ENCODE peak calls at places on chromosome 2, in four cellular contexts. G is K562, K is OCI-LY7, D is skeletal muscle cell. L is an unnamed sample.

GRCh38 chr2:109213646-109214417 is 84.8 kb downstream of the SH3RF3 start:
- DNase-seq in G (peak; percentile 40), K (no peak), D (peak; percentile 75), L (no peak)

GRCh38 chr2:160666019-160666676 is 172.5 kb upstream of the RBMS1 start:
- DNase-seq in G (no peak), K (no peak), D (peak; percentile 96), L (peak; percentile 96)

GRCh38 chr2:210502997-210503621 is 26.6 kb upstream of the LANCL1 start:
- DNase-seq in G (peak; percentile 37), K (peak; percentile 48), D (peak; percentile 4), L (no peak)

GRCh38 chr2:9366041-9366440 is 57.3 kb downstream of the ITGB1BP1 start:
- DNase-seq in G (no peak), K (no peak), D (no peak), L (no peak)

GRCh38 chr2:201858781-201859180 is 52.4 kb downstream of the CDK15 start:
- DNase-seq in G (no peak), K (no peak), D (no peak), L (no peak)

GRCh38 chr2:43139996-43140621 is 86.3 kb downstream of the ZFP36L2 start:
- DNase-seq in G (no peak), K (no peak), D (no peak), L (no peak)

GRCh38 chr2:178241852-178242551 is 47.7 kb downstream of the OSBPL6 start:
- DNase-seq in G (peak; percentile 33), K (no peak), D (peak; percentile 98), L (peak; percentile 84)

GRCh38 chr2:123303735-123304134 is 721.4 kb upstream of the CNTNAP5 start:
- DNase-seq in G (no peak), K (no peak), D (no peak), L (no peak)

GRCh38 chr2:31300309-31300708 is 66.4 kb downstream of the EHD3 start:
- DNase-seq in G (no peak), K (no peak), D (no peak), L (no peak)

GRCh38 chr2:40115348-40115747 is 336.3 kb upstream of the THUMPD2 start:
- DNase-seq in G (no peak), K (no peak), D (no peak), L (no peak)

GRCh38 chr2:73269686-73270465 is 14.4 kb downstream of the FBXO41 start:
- DNase-seq in G (no peak), K (no peak), D (no peak), L (no peak)

GRCh38 chr2:1740714-1741584 is 3.4 kb downstream of the PXDN start:
- DNase-seq in G (no peak), K (no peak), D (no peak), L (no peak)

GRCh38 chr2:158778243-158778642 is 16.9 kb upstream of the DAPL1 start:
- DNase-seq in G (no peak), K (no peak), D (no peak), L (no peak)

GRCh38 chr2:213251618-213252017 is 32.6 kb upstream of the SPAG16 start:
- DNase-seq in G (peak; percentile 38), K (peak; percentile 83), D (peak; percentile 45), L (peak; percentile 17)

GRCh38 chr2:95115418-95115817 is 6.2 kb downstream of the MRPS5 start:
- DNase-seq in G (peak; percentile 50), K (peak; percentile 57), D (no peak), L (no peak)

GRCh38 chr2:75458201-75458600 is 102.5 kb downstream of the EVA1A start:
- DNase-seq in G (no peak), K (no peak), D (no peak), L (no peak)

GRCh38 chr2:16135196-16135912 is 195.0 kb downstream of the MYCN start:
- DNase-seq in G (no peak), K (no peak), D (no peak), L (no peak)

GRCh38 chr2:54755641-54756326 is 32.3 kb downstream of the EML6 start:
- DNase-seq in G (no peak), K (peak; percentile 95), D (no peak), L (no peak)

GRCh38 chr2:164960159-164960558 is 4.8 kb upstream of the SLC38A11 start:
- DNase-seq in G (no peak), K (no peak), D (no peak), L (no peak)

GRCh38 chr2:230758566-230759480 is 46.2 kb downstream of the CAB39 start:
- DNase-seq in G (no peak), K (no peak), D (peak; percentile 82), L (peak; percentile 83)
- H3K4me3 ChIP-seq in G (no peak overlapping the region), K (no peak overlapping the region), D (no peak overlapping the region), L (no peak overlapping the region)

GRCh38 chr2:227464851-227465250 is 7.1 kb upstream of the AGFG1 start:
- DNase-seq in G (no peak), K (no peak), D (no peak), L (no peak)
- H3K4me3 ChIP-seq in G (no peak overlapping the region), K (no peak overlapping the region), D (no peak overlapping the region), L (no peak overlapping the region)

DNA sequence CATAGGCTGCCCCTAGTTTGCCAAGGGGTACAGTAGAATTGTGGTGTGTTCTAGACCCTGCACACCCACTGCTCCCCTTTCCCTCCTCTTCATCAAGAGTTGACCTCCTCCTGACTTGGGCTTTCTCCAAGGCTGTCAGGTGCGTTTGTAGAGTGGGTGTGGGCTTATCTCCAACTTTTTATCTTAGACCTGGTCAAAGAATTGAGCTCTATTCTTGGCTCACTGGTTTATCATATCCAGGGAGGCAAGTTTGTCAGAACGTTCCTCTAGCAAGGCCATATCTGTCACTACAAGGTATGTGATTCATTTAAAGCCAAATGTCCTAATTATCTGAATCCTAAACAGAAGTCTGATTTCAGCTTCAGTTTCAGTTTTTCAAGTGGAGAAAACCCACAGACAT is 117.2 kb upstream of the MGAT5 start:
- DNase-seq in G (no peak), K (no peak), D (no peak), L (no peak)
- H3K4me3 ChIP-seq in G (no peak overlapping the region), K (no peak overlapping the region), D (no peak overlapping the region), L (peak overlapping the region; percentile 39)

GRCh38 chr2:28604284-28604843 is 108.5 kb downstream of the PLB1 start:
- DNase-seq in G (no peak), K (no peak), D (no peak), L (no peak)
- H3K4me3 ChIP-seq in G (no peak overlapping the region), K (no peak overlapping the region), D (no peak overlapping the region), L (no peak overlapping the region)

GRCh38 chr2:195560209-195560907 is 96.7 kb upstream of the SLC39A10 start:
- DNase-seq in G (no peak), K (no peak), D (no peak), L (no peak)
- H3K4me3 ChIP-seq in G (no peak overlapping the region), K (peak overlapping the region; percentile 55), D (no peak overlapping the region), L (no peak overlapping the region)

DNA sequence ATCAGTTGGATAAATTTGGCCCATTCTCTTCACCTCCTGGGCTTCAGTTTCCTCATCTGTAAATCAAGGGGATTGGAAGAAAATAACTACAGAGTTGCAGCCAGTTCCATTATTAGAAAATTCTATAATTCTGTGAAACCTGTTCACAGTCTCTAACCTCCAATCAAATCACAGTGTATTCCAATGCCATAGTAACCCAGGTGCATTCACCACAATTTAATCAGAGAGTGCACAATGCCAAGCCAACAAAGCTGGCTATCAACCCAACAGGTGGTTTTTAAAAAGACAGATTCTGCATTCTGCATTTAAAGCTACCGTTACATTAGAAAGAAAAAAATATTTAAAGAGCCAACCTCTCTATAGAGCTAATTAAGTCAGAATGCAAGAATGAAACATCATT is 308.6 kb downstream of the RNF144A start:
- DNase-seq in G (no peak), K (no peak), D (no peak), L (no peak)
- H3K4me3 ChIP-seq in G (no peak overlapping the region), K (no peak overlapping the region), D (no peak overlapping the region), L (no peak overlapping the region)

GRCh38 chr2:64526034-64526433 is 1.9 kb downstream of the AFTPH start:
- DNase-seq in G (no peak), K (no peak), D (no peak), L (no peak)
- H3K4me3 ChIP-seq in G (peak overlapping the region; percentile 85), K (peak overlapping the region; percentile 84), D (no peak overlapping the region), L (no peak overlapping the region)

GRCh38 chr2:156959481-156959880 is 298.0 kb upstream of the GALNT5 start:
- DNase-seq in G (no peak), K (no peak), D (no peak), L (no peak)

GRCh38 chr2:156956161-156956560 is 301.3 kb upstream of the GALNT5 start:
- DNase-seq in G (no peak), K (no peak), D (no peak), L (no peak)

GRCh38 chr2:156958374-156958773 is 299.1 kb upstream of the GALNT5 start:
- DNase-seq in G (no peak), K (no peak), D (no peak), L (no peak)

GRCh38 chr2:156955701-156956100 is 301.8 kb upstream of the GALNT5 start:
- DNase-seq in G (no peak), K (no peak), D (no peak), L (no peak)
- H3K4me3 ChIP-seq in G (no peak overlapping the region), K (no peak overlapping the region), D (no peak overlapping the region), L (no peak overlapping the region)